ENCODE peak calls at places on chromosomes 5 and 9, in four cellular contexts. E is anterior cingulate cortex, C is NB4, K is HuH-7.5. I is an unnamed sample.

GRCh38 chr9:105295986-105296385 is 51.5 kb downstream of the SLC44A1 start:
- DNase-seq in C (no peak), E (no peak), K (no peak), I (no peak)

GRCh38 chr5:112709416-112709815 is 28.3 kb upstream of the APC start:
- DNase-seq in K (no peak), C (no peak), E (no peak), I (no peak)

GRCh38 chr5:94670726-94671125 is 52.3 kb downstream of the SLF1 start:
- DNase-seq in C (no peak), K (no peak), E (no peak), I (no peak)

GRCh38 chr5:72071906-72072305 is 35.4 kb upstream of the MAP1B start:
- DNase-seq in C (no peak), K (no peak), E (no peak), I (no peak)

GRCh38 chr5:40906351-40906751 is 2.9 kb upstream of the C7 start:
- DNase-seq in K (no peak), E (no peak), C (no peak), I (no peak)

GRCh38 chr5:168656633-168657032 is 77.5 kb upstream of the PANK3 start:
- DNase-seq in C (no peak), E (no peak), K (no peak), I (no peak)

GRCh38 chr9:696332-697090 is 145.0 kb upstream of the DMRT1 start:
- DNase-seq in K (no peak), C (no peak), E (no peak), I (no peak)

GRCh38 chr9:128243486-128244415 is 32.1 kb downstream of the GOLGA2 start:
- DNase-seq in E (no peak), C (no peak), K (no peak), I (no peak)

GRCh38 chr5:537098-537497 is 12.8 kb upstream of the SLC9A3 start:
- DNase-seq in E (no peak), K (no peak), C (no peak), I (no peak)

GRCh38 chr9:16884373-16884772 is 13.9 kb upstream of the BNC2 start:
- DNase-seq in C (peak), E (no peak), K (no peak), I (no peak)

GRCh38 chr5:126778675-126779403 is 1.9 kb downstream of the LMNB1 start:
- DNase-seq in C (no peak), K (no peak), E (no peak), I (no peak)

GRCh38 chr9:129141066-129142041 is 30.1 kb downstream of the PTPA start:
- DNase-seq in K (no peak), E (peak), C (peak), I (no peak)

GRCh38 chr5:176675676-176676360 is 28.5 kb downstream of the TSPAN17 start:
- DNase-seq in E (no peak), C (peak), K (peak), I (no peak)

GRCh38 chr9:113125636-113126035 is 25.2 kb upstream of the SLC31A2 start:
- DNase-seq in K (no peak), E (no peak), C (no peak), I (no peak)

GRCh38 chr5:83955916-83956315 is 235.3 kb upstream of the HAPLN1 start:
- DNase-seq in K (no peak), E (no peak), C (peak), I (no peak)

GRCh38 chr5:95843733-95844223 is 21.3 kb upstream of the GLRX start:
- DNase-seq in K (no peak), E (no peak), C (no peak), I (no peak)

GRCh38 chr5:153629027-153629426 is 138.6 kb downstream of the GRIA1 start:
- DNase-seq in K (no peak), C (peak), E (peak), I (no peak)